ENCODE peak calls at places on chromosomes 3 and 15, in nine cellular contexts. N is A549, B is stomach, K is uterus, C is heart left ventricle, F is Peyer's patch, H is IMR-90, G is endothelial cell of umbilical vein, Z is breast epithelium. Y is an unnamed sample.

GRCh38 chr15:97114900-97115763 is 784.6 kb downstream of the NR2F2 start:
- DNase-seq in C (no peak), Z (no peak), H (no peak), K (no peak), N (no peak), B (no peak), F (no peak), G (no peak), Y (no peak)

GRCh38 chr3:99425930-99426329 is 212.5 kb upstream of the COL8A1 start:
- DNase-seq in Z (no peak), G (no peak), N (no peak), C (no peak), K (no peak), H (no peak), B (no peak), F (no peak), Y (no peak)

GRCh38 chr3:23944861-23945652 is at the start of gene NR1D2:
- DNase-seq in G (peak), K (peak), C (peak), B (peak), Z (peak), N (peak), H (peak), F (peak), Y (peak)

GRCh38 chr3:143973352-143974021 is 1.9 kb downstream of the DIPK2A start:
- DNase-seq in B (no peak), K (no peak), N (peak), G (peak), Z (no peak), H (peak), C (peak), F (peak), Y (no peak)

GRCh38 chr3:66588340-66588847 is 87.6 kb upstream of the LRIG1 start:
- DNase-seq in B (no peak), H (peak), N (no peak), Z (no peak), C (no peak), K (no peak), F (no peak), G (no peak), Y (no peak)

GRCh38 chr3:141261472-141262171 is 30.0 kb downstream of the PXYLP1 start:
- DNase-seq in G (no peak), C (no peak), F (no peak), K (no peak), H (no peak), N (no peak), B (no peak), Z (no peak), Y (no peak)

GRCh38 chr15:54789377-54789776 is 407.4 kb downstream of the RSL24D1 start:
- DNase-seq in B (no peak), Z (no peak), K (no peak), F (no peak), C (no peak), H (no peak), G (no peak), N (no peak), Y (no peak)

GRCh38 chr3:149277338-149277813 is 55.7 kb upstream of the CP start:
- DNase-seq in H (peak), K (no peak), C (no peak), F (no peak), B (no peak), G (peak), N (peak), Z (no peak), Y (no peak)

GRCh38 chr15:67196672-67197363 is 57.6 kb downstream of the AAGAB start:
- DNase-seq in N (no peak), C (no peak), K (peak), G (peak), Z (no peak), H (peak), B (no peak), F (no peak), Y (no peak)

GRCh38 chr3:128863560-128863959 is 15.9 kb upstream of the ACAD9 start:
- DNase-seq in B (no peak), H (no peak), K (no peak), G (no peak), Z (no peak), F (no peak), N (no peak), C (no peak), Y (no peak)

GRCh38 chr3:136141296-136141785 is 54.8 kb downstream of the MSL2 start:
- DNase-seq in K (no peak), H (no peak), B (no peak), G (no peak), C (no peak), Z (no peak), F (no peak), N (no peak), Y (no peak)

GRCh38 chr3:10194328-10195071 is 29.8 kb downstream of the IRAK2 start:
- DNase-seq in K (no peak), G (no peak), Z (no peak), C (peak), F (peak), B (no peak), N (no peak), H (no peak), Y (no peak)

GRCh38 chr15:62453979-62454378 is 288.9 kb upstream of the C2CD4B start:
- DNase-seq in K (no peak), G (no peak), H (peak), C (no peak), N (no peak), F (no peak), B (no peak), Z (no peak), Y (no peak)
- H3K27ac ChIP-seq in K (no peak), G (no peak), H (peak), C (no peak), N (no peak), F (no peak), B (peak), Z (peak), Y (no peak)

DNA sequence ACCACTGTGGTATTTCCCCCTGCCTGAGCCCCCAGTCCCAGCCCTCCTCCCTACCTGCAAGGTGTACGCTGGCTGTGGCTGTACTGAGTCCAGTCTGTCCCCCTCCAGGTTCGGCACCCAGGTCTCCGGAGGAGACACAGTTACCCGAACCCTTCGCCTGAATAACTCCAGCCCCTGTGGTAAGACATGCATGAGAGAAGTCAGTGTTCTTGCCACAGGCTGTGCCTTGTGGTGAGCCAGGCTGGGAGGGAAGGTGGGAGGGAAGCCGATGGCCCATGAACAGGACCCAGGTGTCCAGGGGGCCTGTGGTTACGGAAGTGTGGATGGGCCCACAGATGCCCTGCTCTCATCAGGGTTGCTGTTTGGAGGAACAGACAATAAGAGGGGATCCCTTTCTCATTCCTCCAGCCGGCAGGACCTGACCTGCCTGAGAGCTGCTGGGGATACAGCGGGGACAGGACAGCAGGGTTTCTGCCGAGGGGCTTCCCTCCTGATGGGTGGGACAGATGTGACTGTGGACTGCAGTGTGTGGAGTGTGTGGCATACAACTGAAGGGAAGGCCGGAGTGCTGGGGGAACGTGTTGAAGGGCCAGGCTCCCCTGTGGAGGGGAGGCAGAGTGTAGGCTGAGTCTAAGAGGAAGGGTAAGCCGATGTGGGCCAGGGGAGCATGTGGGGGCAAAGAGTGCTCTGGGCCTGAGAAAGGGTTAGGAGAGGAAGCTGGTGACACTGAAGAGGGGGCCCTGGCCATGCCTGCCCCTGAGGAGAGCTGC is 21.9 kb downstream of the ACAA1 start:
- DNase-seq in C (peak), G (no peak), H (no peak), Z (peak), B (no peak), K (no peak), N (no peak), F (peak), Y (no peak)
- TF ChIP-seq POLR2A in C (no peak), G (no peak), H (no peak), Z (no peak), B (no peak), K (no peak), N (no peak), F (no peak), Y (no peak)

GRCh38 chr15:73992594-73992898 is 451 bp upstream of the STOML1 start:
- DNase-seq in F (no peak), B (no peak), H (no peak), Z (no peak), C (no peak), G (no peak), K (no peak), N (no peak), Y (no peak)
- H3K4me3 ChIP-seq in F (peak), B (peak), H (peak), Z (peak), C (peak), G (no peak), K (peak), N (peak), Y (peak)

DNA sequence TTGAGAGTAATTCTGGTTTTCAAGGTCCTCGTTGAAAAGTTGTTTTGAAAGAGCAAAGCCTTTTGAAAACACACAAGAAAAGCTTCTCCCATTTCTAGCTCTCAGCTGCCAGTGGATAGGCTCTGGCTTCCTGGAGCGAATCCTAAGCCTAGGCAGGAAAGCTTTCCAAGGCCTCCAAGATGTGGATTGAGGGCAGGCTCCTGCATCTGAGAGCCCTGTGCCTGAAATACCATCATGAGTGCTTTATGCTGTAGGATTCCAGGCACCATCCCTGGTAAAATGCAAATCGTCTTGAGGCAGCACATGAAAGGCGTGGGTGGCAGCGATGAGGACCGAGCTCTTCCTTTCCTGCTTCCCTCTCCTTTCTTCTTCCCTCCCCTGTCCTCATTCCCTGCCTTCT is 60.7 kb upstream of the CORO2B start:
- DNase-seq in C (no peak), F (no peak), K (no peak), Z (no peak), G (no peak), N (no peak), B (no peak), H (no peak), Y (no peak)
- H3K27ac ChIP-seq in C (peak), F (no peak), K (peak), Z (peak), G (no peak), N (peak), B (peak), H (no peak), Y (peak)

DNA sequence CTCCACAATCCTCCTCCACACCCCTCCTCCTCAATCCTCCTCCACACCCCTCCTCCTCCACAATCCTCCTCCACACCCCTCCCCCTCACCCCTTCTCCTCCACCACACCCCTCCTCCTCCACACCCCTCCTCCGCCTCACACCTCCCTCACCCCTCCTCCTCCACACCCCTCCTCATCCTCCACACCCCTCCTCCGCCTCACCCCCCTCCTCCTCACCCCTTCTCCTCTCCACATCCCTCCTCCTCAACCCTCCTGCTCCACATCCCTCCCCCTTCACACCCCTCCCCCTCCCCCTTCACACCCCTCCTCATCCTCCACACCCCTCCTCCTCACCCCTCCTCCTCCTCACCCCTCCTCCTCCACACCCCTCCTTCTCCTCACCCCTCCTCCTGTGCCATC is 69.8 kb upstream of the BLM start:
- DNase-seq in K (peak), H (no peak), C (no peak), N (no peak), Z (no peak), G (no peak), F (no peak), B (no peak), Y (no peak)
- TF ChIP-seq POLR2A in K (no peak), H (no peak), C (no peak), N (no peak), Z (no peak), G (no peak), F (no peak), B (no peak), Y (no peak)

DNA sequence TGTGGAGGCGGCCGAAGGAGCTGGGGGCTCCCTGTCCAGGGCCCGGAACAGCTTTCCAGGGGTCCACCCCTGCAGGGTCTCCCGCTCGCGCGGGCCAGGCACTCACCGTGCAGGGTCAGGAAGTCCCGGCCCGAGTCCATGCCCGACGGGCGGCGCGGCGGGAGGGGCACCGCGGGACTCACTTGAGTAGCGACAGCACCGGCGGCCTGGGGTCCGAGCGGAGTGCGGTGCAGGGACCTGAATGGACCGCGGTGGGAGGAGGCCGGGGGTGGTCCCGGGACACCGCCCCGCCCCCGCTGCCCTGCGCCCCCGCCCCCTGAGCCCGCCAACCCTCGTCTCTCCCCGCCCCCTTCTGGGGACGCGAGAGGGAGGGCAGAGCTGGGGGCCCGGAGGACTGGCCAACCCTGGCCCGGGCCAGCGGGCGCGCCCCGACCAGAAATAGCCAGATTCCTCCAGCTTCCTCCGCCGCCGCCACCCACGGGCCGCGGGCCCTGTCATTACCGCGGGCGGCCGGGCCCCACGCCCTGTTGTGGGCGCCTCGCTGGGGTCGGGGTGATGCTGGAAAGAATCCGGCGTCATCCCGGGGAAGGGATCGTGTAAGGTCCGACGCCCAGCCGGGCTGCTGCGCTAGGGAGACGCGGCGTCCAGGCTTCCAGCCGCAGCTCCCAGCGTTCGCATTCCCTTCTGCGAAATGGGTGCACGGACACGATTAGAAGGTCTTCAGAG is at the start of gene PLCD1:
- DNase-seq in B (peak), C (peak), K (peak), G (peak), H (no peak), F (peak), Z (peak), N (peak), Y (no peak)
- H3K4me3 ChIP-seq in B (peak), C (peak), K (peak), G (peak), H (peak), F (peak), Z (peak), N (peak), Y (peak)

DNA sequence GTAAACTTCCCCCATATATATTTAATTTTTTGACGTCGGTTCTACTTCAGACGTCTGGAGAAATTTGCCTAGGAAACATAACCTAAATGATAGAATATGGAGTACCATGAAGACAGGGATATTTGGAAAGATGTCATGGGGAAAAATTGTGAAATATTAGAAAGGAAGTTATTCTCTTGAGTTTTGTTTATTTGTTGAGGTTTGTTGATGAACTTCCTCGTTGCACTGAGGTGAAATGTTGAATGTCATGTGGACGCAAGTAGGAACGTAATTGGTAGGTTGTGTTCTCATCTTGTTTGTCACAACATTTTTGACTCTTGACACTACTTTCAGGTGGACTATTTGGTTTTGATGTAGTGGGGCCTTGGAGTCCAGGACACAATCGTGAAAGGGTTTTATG is 1.3 kb downstream of the ABHD5 start:
- DNase-seq in N (no peak), K (no peak), F (no peak), G (no peak), H (no peak), Z (no peak), B (no peak), C (no peak), Y (no peak)
- H3K27ac ChIP-seq in N (no peak), K (no peak), F (no peak), G (no peak), H (peak), Z (peak), B (peak), C (no peak), Y (peak)

DNA sequence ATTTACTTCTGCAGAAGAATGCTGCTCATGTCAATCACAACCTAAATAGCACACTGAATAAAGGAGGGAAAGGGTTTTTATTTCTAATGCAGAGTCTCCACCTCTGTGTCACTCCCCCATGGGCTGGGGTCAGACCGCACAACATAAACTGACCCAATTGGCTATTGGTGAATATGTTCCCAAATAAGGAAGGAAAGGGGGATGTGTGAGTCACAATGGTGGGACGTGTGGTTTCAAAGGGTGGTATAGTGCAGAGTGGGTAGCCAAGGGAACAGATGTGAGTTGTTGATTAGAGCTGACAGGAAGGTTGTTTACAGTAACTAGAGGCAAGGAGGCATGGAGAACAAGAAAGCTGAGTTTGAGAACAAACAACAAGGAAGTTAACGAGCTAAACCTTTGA is 491.8 kb downstream of the ZPLD1 start:
- DNase-seq in B (no peak), N (no peak), K (no peak), G (no peak), F (no peak), H (no peak), Z (no peak), C (no peak), Y (no peak)
- TF ChIP-seq POLR2A in B (no peak), N (no peak), K (no peak), G (no peak), F (no peak), H (no peak), Z (no peak), C (no peak), Y (no peak)

Y was measured in esophagus squamous epithelium.